ENCODE peak calls at places on chromosomes 5 and 9, in four cellular contexts. One of them, this sample, is unnamed.
A peak's percentile ranks its signal among the peaks of the same experiment; 100 is the strongest.

GRCh38 chr9:85645909-85646627 is 95.7 kb downstream of the AGTPBP1 start:
- DNase-seq in K562: no peak
- DNase-seq in HepG2: no peak
- DNase-seq in GM12878: no peak
- DNase-seq in this sample: no peak

GRCh38 chr5:154371687-154372086 is 74.1 kb upstream of the SAP30L start:
- DNase-seq in HepG2: no peak
- DNase-seq in K562: no peak
- DNase-seq in GM12878: no peak
- DNase-seq in this sample: no peak

GRCh38 chr9:134399435-134400056 is 73.3 kb downstream of the RXRA start:
- DNase-seq in K562: peak; percentile 57
- DNase-seq in GM12878: no peak
- DNase-seq in HepG2: no peak
- DNase-seq in this sample: no peak

GRCh38 chr5:35754481-35754880 is 102.2 kb upstream of the IL7R start:
- DNase-seq in GM12878: no peak
- DNase-seq in K562: no peak
- DNase-seq in HepG2: no peak
- DNase-seq in this sample: no peak

GRCh38 chr5:40124367-40124766 is 555.3 kb upstream of the PTGER4 start:
- DNase-seq in HepG2: no peak
- DNase-seq in K562: no peak
- DNase-seq in GM12878: no peak
- DNase-seq in this sample: no peak

GRCh38 chr5:179812135-179812825 is 5.6 kb upstream of the MGAT4B start:
- DNase-seq in GM12878: no peak
- DNase-seq in K562: no peak
- DNase-seq in HepG2: no peak
- DNase-seq in this sample: no peak

GRCh38 chr9:111271481-111272080 is 58.4 kb downstream of the OR2K2 start:
- DNase-seq in HepG2: no peak
- DNase-seq in GM12878: no peak
- DNase-seq in K562: no peak
- DNase-seq in this sample: no peak

GRCh38 chr5:141680751-141681201 is 1.3 kb downstream of the ARAP3 start:
- DNase-seq in K562: peak; percentile 33
- DNase-seq in GM12878: no peak
- DNase-seq in HepG2: peak; percentile 7
- DNase-seq in this sample: peak; percentile 78

GRCh38 chr5:159786201-159786600 is 130.1 kb upstream of the ADRA1B start:
- DNase-seq in K562: no peak
- DNase-seq in HepG2: no peak
- DNase-seq in GM12878: no peak
- DNase-seq in this sample: no peak

GRCh38 chr9:112168197-112168596 is 6.9 kb downstream of the SUSD1 start:
- DNase-seq in GM12878: no peak
- DNase-seq in K562: no peak
- DNase-seq in HepG2: no peak
- DNase-seq in this sample: no peak

GRCh38 chr9:91427873-91428272 is 4.2 kb upstream of the NFIL3 start:
- DNase-seq in K562: no peak
- DNase-seq in GM12878: no peak
- DNase-seq in HepG2: peak; percentile 36
- DNase-seq in this sample: no peak

GRCh38 chr5:6362846-6363245 is 15.5 kb downstream of the MED10 start:
- DNase-seq in HepG2: no peak
- DNase-seq in GM12878: no peak
- DNase-seq in K562: no peak
- DNase-seq in this sample: no peak

GRCh38 chr5:132458651-132459030 is 31.9 kb downstream of the IRF1 start:
- DNase-seq in K562: no peak
- DNase-seq in HepG2: no peak
- DNase-seq in GM12878: no peak
- DNase-seq in this sample: no peak
- TF ChIP-seq CREM in K562: no peak
- TF ChIP-seq CREM in HepG2: no peak
- TF ChIP-seq CREM in GM12878: no peak
- TF ChIP-seq CREM in this sample: no peak

GRCh38 chr9:24587883-24588282 is 42.2 kb upstream of the IZUMO3 start:
- DNase-seq in GM12878: no peak
- DNase-seq in HepG2: no peak
- DNase-seq in K562: no peak
- DNase-seq in this sample: no peak

GRCh38 chr9:24582363-24583126 is 36.8 kb upstream of the IZUMO3 start:
- DNase-seq in K562: no peak
- DNase-seq in GM12878: no peak
- DNase-seq in HepG2: no peak
- DNase-seq in this sample: no peak
- TF ChIP-seq CREM in K562: no peak
- TF ChIP-seq CREM in GM12878: no peak
- TF ChIP-seq CREM in HepG2: no peak
- TF ChIP-seq CREM in this sample: no peak

GRCh38 chr9:94882953-94883641 is 156.6 kb downstream of the AOPEP start:
- DNase-seq in K562: no peak
- DNase-seq in HepG2: no peak
- DNase-seq in GM12878: no peak
- DNase-seq in this sample: no peak

GRCh38 chr9:94889627-94890026 is 163.1 kb downstream of the AOPEP start:
- DNase-seq in HepG2: no peak
- DNase-seq in GM12878: no peak
- DNase-seq in K562: no peak
- DNase-seq in this sample: no peak

GRCh38 chr9:94888775-94889174 is 162.3 kb downstream of the AOPEP start:
- DNase-seq in HepG2: no peak
- DNase-seq in GM12878: no peak
- DNase-seq in K562: no peak
- DNase-seq in this sample: no peak

GRCh38 chr9:94887721-94888120 is 161.2 kb downstream of the AOPEP start:
- DNase-seq in GM12878: no peak
- DNase-seq in HepG2: no peak
- DNase-seq in K562: no peak
- DNase-seq in this sample: no peak

DNA sequence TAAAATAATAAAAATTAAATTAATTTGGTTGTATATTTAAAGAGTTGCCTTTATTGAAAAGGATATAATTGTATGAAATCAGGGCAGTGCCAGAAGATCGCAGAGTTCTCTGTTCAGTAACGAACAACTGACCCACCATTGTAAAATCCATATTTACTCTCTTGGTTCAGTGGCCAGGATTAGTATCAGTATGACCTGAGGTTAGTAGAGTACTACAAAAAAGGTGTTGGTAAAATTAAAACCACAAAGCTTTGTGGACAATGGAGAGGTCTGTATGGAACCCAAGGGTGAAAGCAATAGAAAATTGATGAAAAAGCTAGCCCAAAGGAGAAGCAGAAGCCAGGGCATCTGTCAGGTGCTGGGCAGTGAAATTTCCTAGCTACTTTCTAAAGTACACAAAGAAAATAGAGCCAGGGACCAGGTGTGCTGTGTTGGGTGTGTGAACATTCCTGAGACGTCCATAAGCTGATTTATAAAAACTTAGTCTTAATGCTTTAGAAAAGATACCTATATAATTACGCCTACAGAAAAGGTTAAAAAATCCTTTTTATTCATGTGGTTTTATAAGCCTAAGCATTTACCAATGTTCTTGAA is 159.5 kb downstream of the AOPEP start:
- DNase-seq in K562: no peak
- DNase-seq in HepG2: no peak
- DNase-seq in GM12878: no peak
- DNase-seq in this sample: no peak
- TF ChIP-seq CREM in K562: no peak
- TF ChIP-seq CREM in HepG2: no peak
- TF ChIP-seq CREM in GM12878: no peak
- TF ChIP-seq CREM in this sample: no peak

GRCh38 chr5:71874521-71874920 is 155.4 kb downstream of the CARTPT start:
- DNase-seq in HepG2: no peak
- DNase-seq in GM12878: no peak
- DNase-seq in K562: no peak
- DNase-seq in this sample: no peak
- TF ChIP-seq CREM in HepG2: no peak
- TF ChIP-seq CREM in GM12878: no peak
- TF ChIP-seq CREM in K562: no peak
- TF ChIP-seq CREM in this sample: no peak

GRCh38 chr5:123033157-123033671 is 3.3 kb downstream of the PPIC start:
- DNase-seq in GM12878: no peak
- DNase-seq in K562: no peak
- DNase-seq in HepG2: peak; percentile 5
- DNase-seq in this sample: no peak
- TF ChIP-seq CREM in GM12878: no peak
- TF ChIP-seq CREM in K562: no peak
- TF ChIP-seq CREM in HepG2: no peak
- TF ChIP-seq CREM in this sample: no peak